ENCODE peak calls at places on chromosomes 5 and 9, in ten cellular contexts. V is GM23248; S is CD8-positive, alpha-beta memory T cell; I is adrenal gland; F is CD8-positive, alpha-beta T cell; L is IMR-90; E is prostate gland; W is H9; A is SJSA1; M is tibial nerve. K is an unnamed sample.
A peak's percentile ranks its signal among the peaks of the same experiment; 100 is the strongest.

GRCh38 chr9:109182550-109182939 is 15.5 kb upstream of the FRRS1L start:
- DNase-seq in E (no peak), S (no peak), W (no peak), I (no peak), F (no peak), L (no peak), M (no peak), V (no peak), A (no peak), K (no peak)

GRCh38 chr5:176700239-176700847 is 53.1 kb downstream of the TSPAN17 start:
- DNase-seq in I (no peak), F (no peak), S (no peak), W (no peak), L (no peak), V (no peak), E (no peak), M (no peak), A (no peak), K (no peak)

GRCh38 chr9:91714020-91714721 is 235.9 kb downstream of the ROR2 start:
- DNase-seq in M (no peak), A (no peak), S (no peak), I (peak; percentile 66), L (peak; percentile 61), W (peak; percentile 93), F (no peak), E (peak; percentile 50), V (peak; percentile 73), K (peak; percentile 88)

GRCh38 chr5:27855491-27855890 is 817.1 kb upstream of the CDH9 start:
- DNase-seq in S (no peak), W (no peak), F (no peak), I (no peak), M (no peak), E (no peak), L (no peak), V (no peak), A (no peak), K (no peak)

GRCh38 chr5:42887575-42887974 is 75.9 kb upstream of the SELENOP start:
- DNase-seq in W (no peak), M (no peak), S (no peak), L (no peak), A (no peak), F (no peak), E (no peak), V (no peak), I (no peak), K (no peak)

GRCh38 chr9:224540-225520 is 10.2 kb downstream of the DOCK8 start:
- DNase-seq in L (no peak), E (no peak), I (no peak), V (peak; percentile 26), A (no peak), F (no peak), M (no peak), S (no peak), W (no peak), K (no peak)

GRCh38 chr9:85321561-85321960 is 420.2 kb downstream of the AGTPBP1 start:
- DNase-seq in W (no peak), I (no peak), E (no peak), A (no peak), F (no peak), V (no peak), L (no peak), S (no peak), M (no peak), K (no peak)

GRCh38 chr9:29203216-29203930 is 1630.1 kb upstream of the C9orf72 start:
- DNase-seq in A (no peak), M (no peak), W (no peak), L (no peak), F (no peak), I (no peak), V (no peak), S (no peak), E (no peak), K (no peak)

GRCh38 chr5:54570923-54571322 is 53.4 kb downstream of the SNX18 start:
- DNase-seq in V (peak; percentile 57), S (no peak), W (no peak), F (no peak), E (no peak), A (no peak), I (no peak), L (peak; percentile 65), M (no peak), K (no peak)

GRCh38 chr9:29068461-29068860 is 1495.2 kb upstream of the C9orf72 start:
- DNase-seq in W (no peak), A (no peak), F (no peak), E (no peak), L (no peak), I (no peak), S (no peak), M (no peak), V (no peak), K (no peak)

GRCh38 chr9:89446440-89447310 is 51.2 kb downstream of the SEMA4D start:
- DNase-seq in A (no peak), I (no peak), V (no peak), M (no peak), W (no peak), F (no peak), E (no peak), S (no peak), L (no peak), K (no peak)
- H3K27ac ChIP-seq in A (no peak overlapping the region), I (no peak overlapping the region), V (no peak overlapping the region), M (peak overlapping the region; percentile 88), W (no peak overlapping the region), F (no peak overlapping the region), E (no peak overlapping the region), S (no peak overlapping the region), L (no peak overlapping the region), K (no peak overlapping the region)

GRCh38 chr9:33677506-33677809 is 117.9 kb upstream of the PRSS3 start:
- DNase-seq in S (no peak), A (no peak), F (no peak), L (no peak), V (no peak), W (no peak), I (no peak), M (no peak), E (no peak), K (no peak)
- H3K27me3 ChIP-seq in S (peaks cover 39% of the 10 kb centered on the region), A (peaks cover 22% of the 10 kb centered on the region), F (peaks cover 17% of the 10 kb centered on the region), L (peaks cover 6% of the 10 kb centered on the region), V (peaks cover 7% of the 10 kb centered on the region), W (no peaks in the 10 kb centered on the region), I (peaks cover 18% of the 10 kb centered on the region), M (peaks cover 6% of the 10 kb centered on the region), E (no peaks in the 10 kb centered on the region), K (peaks cover 56% of the 10 kb centered on the region)

GRCh38 chr5:80076131-80077101 is 41.3 kb downstream of the THBS4 start:
- DNase-seq in F (no peak), A (no peak), M (no peak), S (no peak), I (no peak), L (peak; percentile 19), W (no peak), E (no peak), V (no peak), K (no peak)
- H3K27ac ChIP-seq in F (no peak overlapping the region), A (no peak overlapping the region), M (no peak overlapping the region), S (no peak overlapping the region), I (no peak overlapping the region), L (no peak overlapping the region), W (no peak overlapping the region), E (no peak overlapping the region), V (no peak overlapping the region), K (no peak overlapping the region)

GRCh38 chr5:134004626-134005414 is at the start of gene VDAC1:
- DNase-seq in A (peak; percentile 98), F (peak; percentile 68), L (peak; percentile 88), M (peak; percentile 50), V (peak; percentile 96), E (peak; percentile 69), I (peak; percentile 85), S (peak; percentile 92), W (peak; percentile 76), K (peak; percentile 99)

GRCh38 chr5:134006119-134006514 is 1.3 kb upstream of the VDAC1 start:
- DNase-seq in I (no peak), S (no peak), A (no peak), F (no peak), W (peak; percentile 55), M (no peak), V (no peak), E (no peak), L (no peak), K (no peak)

GRCh38 chr5:134008257-134008749 is 3.5 kb upstream of the VDAC1 start:
- DNase-seq in F (no peak), L (no peak), W (no peak), I (no peak), M (no peak), V (no peak), E (no peak), S (no peak), A (no peak), K (peak; percentile 52)

GRCh38 chr5:134005415-134006118 is 792 bp upstream of the VDAC1 start:
- DNase-seq in S (no peak), W (peak; percentile 70), F (peak; percentile 9), A (no peak), V (no peak), I (peak; percentile 48), M (no peak), L (no peak), E (peak; percentile 19), K (peak; percentile 90)

GRCh38 chr5:134007581-134008256 is 2.9 kb upstream of the VDAC1 start:
- DNase-seq in I (no peak), A (no peak), W (peak; percentile 86), M (no peak), E (no peak), L (no peak), V (no peak), S (no peak), F (no peak), K (peak; percentile 92)
- H3K27me3 ChIP-seq in I (no peaks in the 10 kb centered on the region), A (no peaks in the 10 kb centered on the region), W (no peaks in the 10 kb centered on the region), M (no peaks in the 10 kb centered on the region), E (no peaks in the 10 kb centered on the region), L (peaks cover 2% of the 10 kb centered on the region), V (no peaks in the 10 kb centered on the region), S (no peaks in the 10 kb centered on the region), F (no peaks in the 10 kb centered on the region), K (no peaks in the 10 kb centered on the region)